ENCODE peak calls at places on chromosomes 5 and 9, in ten cellular contexts. F is stimulated activated CD4-positive, alpha-beta T cell treated with anti-CD3 and anti-CD28 coated beads, Interleukin-15, amount 100 ng/mL, for 24 hours; J is hepatocyte; T is neuronal stem cell; L is ELF-1; A is H9; X is iris pigment epithelial cell; E is NCI-H774; O is H54; R is coronary artery. N is an unnamed sample.

GRCh38 chr5:138752951-138753793 is at the start of gene CTNNA1:
- DNase-seq in J (peak), O (peak), R (peak), F (peak), A (peak), L (peak), T (peak), X (peak), E (peak), N (peak)

GRCh38 chr5:68286612-68286912 is 71.0 kb downstream of the PIK3R1 start:
- DNase-seq in E (no peak), F (no peak), J (no peak), L (no peak), R (no peak), T (no peak), O (no peak), A (no peak), X (no peak), N (no peak)

GRCh38 chr9:124306098-124306735 is 48.5 kb downstream of the NEK6 start:
- DNase-seq in L (no peak), T (no peak), X (peak), O (peak), E (no peak), J (no peak), F (no peak), A (no peak), R (no peak), N (no peak)

GRCh38 chr5:129243058-129243457 is 148.5 kb downstream of the ISOC1 start:
- DNase-seq in X (peak), F (no peak), R (no peak), O (no peak), L (no peak), J (no peak), E (no peak), A (no peak), T (no peak), N (no peak)

GRCh38 chr9:113993838-113994540 is 84.1 kb downstream of the AMBP start:
- DNase-seq in X (peak), T (no peak), J (no peak), E (peak), L (no peak), A (no peak), R (peak), O (no peak), F (peak), N (no peak)

GRCh38 chr5:181168595-181169118 is 21.3 kb downstream of the OR2V2 start:
- DNase-seq in E (no peak), L (no peak), R (no peak), F (no peak), A (no peak), J (no peak), T (no peak), O (no peak), X (no peak), N (no peak)

GRCh38 chr5:543351-543750 is 19.1 kb upstream of the SLC9A3 start:
- DNase-seq in E (no peak), T (no peak), F (no peak), A (no peak), X (no peak), R (no peak), O (no peak), J (no peak), L (no peak), N (no peak)

GRCh38 chr9:86966852-86967511 is 19.7 kb upstream of the GAS1 start:
- DNase-seq in E (no peak), J (no peak), A (no peak), X (peak), L (no peak), F (no peak), R (no peak), T (no peak), O (no peak), N (no peak)

GRCh38 chr9:132487351-132487791 is 77.4 kb downstream of the CFAP77 start:
- DNase-seq in O (no peak), J (no peak), T (no peak), F (peak), E (no peak), X (no peak), A (no peak), L (no peak), R (no peak), N (no peak)

GRCh38 chr5:180116441-180117377 is 45.1 kb upstream of the RNF130 start:
- DNase-seq in L (peak), T (no peak), A (peak), R (peak), E (no peak), F (no peak), O (no peak), X (no peak), J (no peak), N (no peak)